ENCODE peak calls at places on chromosomes 12 and 14, in nine cellular contexts. Y is tibial nerve, H is Peyer's patch, A is stomach, O is A549, M is upper lobe of left lung, Z is right lobe of liver, Q is lower leg skin, D is H1. S is an unnamed sample.

GRCh38 chr14:64726585-64726890 is 22.3 kb downstream of the PLEKHG3 start:
- DNase-seq in M (peak), Q (no peak), A (peak), H (peak), Y (no peak), O (peak), Z (no peak), D (no peak), S (no peak)

GRCh38 chr14:105507247-105507646 is 16.2 kb downstream of the TEDC1 start:
- DNase-seq in Q (no peak), Z (no peak), O (no peak), H (no peak), D (no peak), M (no peak), A (no peak), Y (no peak), S (no peak)

GRCh38 chr14:64721899-64722298 is 17.7 kb downstream of the PLEKHG3 start:
- DNase-seq in D (no peak), Z (no peak), Q (no peak), H (peak), Y (no peak), M (no peak), A (no peak), O (no peak), S (no peak)

GRCh38 chr12:68962855-68963455 is 30.0 kb upstream of the CPM start:
- DNase-seq in Q (no peak), A (no peak), O (no peak), Z (no peak), M (no peak), D (no peak), Y (no peak), H (no peak), S (no peak)

GRCh38 chr12:123064885-123065619 is 84.6 kb downstream of the ARL6IP4 start:
- DNase-seq in D (no peak), A (no peak), M (peak), H (no peak), Z (peak), Y (no peak), O (no peak), Q (no peak), S (no peak)

GRCh38 chr12:42474391-42474790 is 115.2 kb downstream of the PRICKLE1 start:
- DNase-seq in H (no peak), D (no peak), Q (no peak), O (peak), Y (no peak), Z (no peak), M (no peak), A (no peak), S (no peak)

GRCh38 chr14:31127690-31128089 is 79.9 kb downstream of the HECTD1 start:
- DNase-seq in Y (no peak), Z (no peak), H (no peak), M (no peak), O (no peak), Q (no peak), A (no peak), D (no peak), S (no peak)

GRCh38 chr12:93638095-93638494 is 39.1 kb upstream of the CRADD start:
- DNase-seq in Y (no peak), M (no peak), Z (no peak), H (no peak), O (no peak), A (no peak), Q (no peak), D (no peak), S (no peak)

GRCh38 chr12:91681751-91682150 is 463.9 kb downstream of the BTG1 start:
- DNase-seq in O (no peak), Z (no peak), M (no peak), A (no peak), Y (no peak), D (no peak), Q (no peak), H (no peak), S (no peak)

GRCh38 chr14:83342590-83342989 is 1808.9 kb upstream of the SEL1L start:
- DNase-seq in Q (peak), H (no peak), D (no peak), Y (peak), A (no peak), O (no peak), M (no peak), Z (no peak), S (no peak)

GRCh38 chr14:79585845-79586244 is 625.5 kb downstream of the DIO2 start:
- DNase-seq in Y (no peak), H (no peak), Z (no peak), A (no peak), D (no peak), Q (no peak), O (no peak), M (no peak), S (no peak)

GRCh38 chr14:105974902-105975301 is 448.5 kb downstream of the TMEM121 start:
- DNase-seq in H (peak), O (no peak), Z (no peak), A (no peak), D (no peak), M (peak), Q (no peak), Y (no peak), S (no peak)

GRCh38 chr12:108772896-108773797 is 41.8 kb upstream of the CORO1C start:
- DNase-seq in Q (no peak), A (no peak), O (no peak), Y (no peak), M (no peak), H (no peak), D (no peak), Z (no peak), S (no peak)

GRCh38 chr12:89140580-89141236 is 211.6 kb downstream of the DUSP6 start:
- DNase-seq in M (no peak), D (no peak), A (no peak), Y (no peak), H (no peak), Z (no peak), O (no peak), Q (no peak), S (no peak)

GRCh38 chr12:70908978-70909377 is 11.6 kb downstream of the PTPRR start:
- DNase-seq in O (no peak), Q (no peak), M (no peak), A (no peak), Z (no peak), Y (no peak), D (no peak), H (no peak), S (no peak)

GRCh38 chr12:25186788-25187397 is 8.1 kb downstream of the DNAI7 start:
- DNase-seq in Z (no peak), D (no peak), Y (no peak), O (no peak), A (no peak), M (no peak), H (no peak), Q (no peak), S (no peak)

GRCh38 chr14:55306938-55307589 is 35.8 kb downstream of the FBXO34 start:
- DNase-seq in A (no peak), M (no peak), Z (no peak), Y (no peak), O (no peak), D (no peak), H (no peak), Q (no peak), S (no peak)

GRCh38 chr12:12357697-12358476 is 1.0 kb downstream of the BORCS5 start:
- DNase-seq in Y (no peak), Z (no peak), Q (no peak), A (no peak), M (no peak), H (no peak), D (no peak), O (no peak), S (no peak)

GRCh38 chr14:58796636-58797429 is 159.1 kb downstream of the DACT1 start:
- DNase-seq in O (no peak), M (no peak), Y (no peak), D (no peak), Z (no peak), H (no peak), A (no peak), Q (no peak), S (no peak)

GRCh38 chr14:100359881-100360280 is 36.7 kb downstream of the SLC25A47 start:
- DNase-seq in Z (no peak), Y (no peak), H (no peak), D (no peak), A (no peak), M (no peak), Q (no peak), O (no peak), S (no peak)

GRCh38 chr12:4024701-4025419 is 151.7 kb upstream of the PARP11 start:
- DNase-seq in D (peak), Y (no peak), O (no peak), Q (no peak), H (no peak), Z (no peak), M (no peak), A (no peak), S (no peak)

GRCh38 chr12:43937947-43938346 is 102.1 kb downstream of the TMEM117 start:
- DNase-seq in Y (no peak), Q (no peak), Z (no peak), O (peak), D (no peak), H (no peak), M (no peak), A (no peak), S (no peak)

GRCh38 chr12:103249614-103250013 is 246.2 kb downstream of the C12orf42 start:
- DNase-seq in D (no peak), M (no peak), O (no peak), Z (no peak), Q (no peak), A (no peak), Y (no peak), H (no peak), S (no peak)

GRCh38 chr12:45415393-45415817 is 199.5 kb downstream of the ANO6 start:
- DNase-seq in D (no peak), Y (peak), A (no peak), Z (peak), H (no peak), Q (peak), M (no peak), O (peak), S (no peak)

GRCh38 chr12:95608252-95609033 is 57.2 kb upstream of the USP44 start:
- DNase-seq in H (peak), Y (peak), M (no peak), D (peak), A (peak), Z (peak), Q (peak), O (peak), S (no peak)

GRCh38 chr12:24541193-24541871 is 407.6 kb downstream of the BCAT1 start:
- DNase-seq in Y (no peak), H (no peak), O (no peak), Q (no peak), M (no peak), A (no peak), Z (no peak), D (no peak), S (no peak)

GRCh38 chr12:25829192-25829591 is 129.3 kb upstream of the RASSF8 start:
- DNase-seq in D (no peak), H (no peak), M (no peak), O (peak), A (no peak), Q (peak), Y (peak), Z (no peak), S (no peak)

GRCh38 chr12:630656-631632 is 32.3 kb downstream of the NINJ2 start:
- DNase-seq in D (no peak), O (no peak), A (peak), M (peak), H (peak), Z (no peak), Q (no peak), Y (no peak), S (peak)

GRCh38 chr14:80213602-80214001 is 2.3 kb upstream of the DIO2 start:
- DNase-seq in Z (peak), Y (peak), Q (no peak), A (peak), D (peak), O (peak), M (no peak), H (peak), S (no peak)

GRCh38 chr12:121964813-121965643 is 46.6 kb downstream of the CFAP251 start:
- DNase-seq in A (no peak), O (no peak), Q (no peak), Z (no peak), M (no peak), H (no peak), Y (no peak), D (no peak), S (no peak)

GRCh38 chr14:39946796-39947195 is 514.6 kb upstream of the FBXO33 start:
- DNase-seq in Z (no peak), H (no peak), O (no peak), A (no peak), D (peak), Q (no peak), Y (no peak), M (no peak), S (no peak)

GRCh38 chr12:108840605-108841328 is 16.6 kb downstream of the SSH1 start:
- DNase-seq in H (no peak), M (no peak), Z (no peak), Y (no peak), O (no peak), Q (no peak), D (no peak), A (no peak), S (no peak)

GRCh38 chr14:100140452-100141132 is 18.9 kb downstream of the DEGS2 start:
- DNase-seq in O (no peak), Y (no peak), Q (no peak), H (no peak), Z (no peak), A (peak), M (peak), D (peak), S (no peak)

GRCh38 chr14:99271951-99272668 is at the start of gene BCL11B:
- DNase-seq in D (no peak), A (peak), Z (no peak), M (peak), Q (peak), H (peak), Y (peak), O (peak), S (peak)

GRCh38 chr12:57112492-57113294 is 1.5 kb upstream of the STAT6 start:
- DNase-seq in A (peak), Y (no peak), Z (no peak), O (no peak), Q (no peak), D (no peak), M (no peak), H (no peak), S (no peak)
- H3K4me3 ChIP-seq in A (peak), Y (peak), Z (no peak), O (peak), Q (no peak), D (no peak), M (peak), H (peak), S (peak)

GRCh38 chr14:22538671-22539228 is 50.3 kb downstream of the DAD1 start:
- DNase-seq in O (no peak), H (no peak), Z (no peak), Y (no peak), Q (no peak), D (no peak), A (no peak), M (no peak), S (no peak)
- TF ChIP-seq POLR2A in O (no peak), H (no peak), Z (no peak), Y (no peak), Q (no peak), D (no peak), A (no peak), M (no peak), S (no peak)

GRCh38 chr14:74946659-74947281 is 8.6 kb downstream of the PGF start:
- DNase-seq in Z (no peak), Q (no peak), D (no peak), M (peak), O (no peak), Y (no peak), H (no peak), A (no peak), S (no peak)
- H3K4me3 ChIP-seq in Z (no peak), Q (no peak), D (no peak), M (no peak), O (no peak), Y (no peak), H (no peak), A (no peak), S (peak)

DNA sequence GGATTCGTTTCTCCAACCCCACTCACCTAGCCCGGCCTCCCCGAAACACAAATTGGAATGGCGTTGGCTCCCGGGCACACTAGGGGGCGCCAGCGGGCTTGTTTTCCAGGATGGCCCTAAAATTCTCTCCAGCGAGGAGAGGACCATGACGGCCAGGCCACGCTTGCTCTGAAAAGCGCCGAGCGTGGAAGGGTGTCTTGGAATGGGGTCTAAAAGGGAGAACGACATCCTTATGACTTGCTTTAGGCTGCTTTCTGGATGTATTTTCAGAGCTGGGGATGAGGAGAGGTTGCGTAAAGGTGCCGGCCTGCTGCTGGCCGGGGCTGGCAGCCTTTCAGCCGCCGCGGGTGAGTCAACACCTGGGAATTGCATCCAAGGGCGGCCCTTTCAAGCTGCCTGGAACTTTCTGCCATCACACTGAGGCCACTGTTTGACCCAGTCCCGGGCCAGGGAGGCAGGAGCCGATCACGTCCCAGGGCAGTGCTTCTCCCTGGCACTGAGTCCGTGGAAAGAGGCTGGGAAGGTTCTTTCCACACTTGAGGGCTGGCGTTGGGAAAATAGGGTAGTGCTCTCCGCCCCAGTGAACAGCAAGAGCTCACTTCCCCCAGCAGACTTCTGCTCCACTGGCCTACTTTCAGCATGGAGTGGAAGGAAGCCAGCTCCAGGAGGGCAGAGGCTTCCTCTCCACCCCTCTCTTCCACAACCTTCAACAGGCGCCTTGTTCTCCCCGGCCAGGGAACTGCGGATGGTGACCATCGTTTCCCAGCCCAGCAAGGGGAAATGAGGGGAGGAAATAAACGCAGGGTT is 216.2 kb downstream of the TTC8 start:
- DNase-seq in A (peak), M (peak), H (peak), Z (peak), O (peak), D (peak), Q (peak), Y (peak), S (no peak)
- TF ChIP-seq POLR2A in A (no peak), M (no peak), H (no peak), Z (no peak), O (no peak), D (peak), Q (no peak), Y (peak), S (no peak)

GRCh38 chr12:57131896-57132744 is 3.8 kb downstream of the LRP1 start:
- DNase-seq in Y (no peak), M (no peak), Q (no peak), H (no peak), A (no peak), D (no peak), Z (no peak), O (no peak), S (no peak)
- H3K4me3 ChIP-seq in Y (peak), M (peak), Q (no peak), H (peak), A (no peak), D (no peak), Z (peak), O (no peak), S (peak)

GRCh38 chr12:14885718-14886201 is at the start of gene MGP:
- DNase-seq in O (no peak), M (no peak), Y (peak), A (no peak), Z (no peak), H (peak), Q (peak), D (no peak), S (no peak)
- TF ChIP-seq POLR2A in O (no peak), M (no peak), Y (peak), A (no peak), Z (no peak), H (no peak), Q (peak), D (no peak), S (no peak)